ENCODE peak calls at places on chromosomes 6 and 20, in seven cellular contexts. J is breast epithelium, X is transverse colon, E is upper lobe of left lung, S is sigmoid colon, O is spleen, D is stomach. Q is an unnamed sample. For H3K4me1, the result is how much of the 10 kb centered on the place peaks cover.

GRCh38 chr6:52640170-52640569 is 30.7 kb upstream of the TMEM14A start:
- DNase-seq in E (no peak), J (no peak), S (no peak), X (no peak), D (peak), O (no peak), Q (no peak)

GRCh38 chr6:33008944-33009861 is at the start of gene HLA-DOA:
- DNase-seq in J (no peak), E (peak), D (no peak), O (peak), S (no peak), X (no peak), Q (no peak)

GRCh38 chr6:154931741-154932424 is 63.2 kb upstream of the TIAM2 start:
- DNase-seq in O (no peak), E (no peak), S (no peak), J (no peak), D (no peak), X (no peak), Q (no peak)

GRCh38 chr6:5525209-5525608 is 263.9 kb downstream of the FARS2 start:
- DNase-seq in X (no peak), J (no peak), E (no peak), D (no peak), O (no peak), S (no peak), Q (no peak)

GRCh38 chr20:23023621-23024187 is 11.4 kb upstream of the SSTR4 start:
- DNase-seq in S (no peak), O (no peak), D (no peak), E (no peak), J (no peak), X (no peak), Q (no peak)

GRCh38 chr6:106609699-106610098 is 19.6 kb downstream of the RTN4IP1 start:
- DNase-seq in E (no peak), X (peak), D (no peak), S (no peak), J (no peak), O (no peak), Q (no peak)

GRCh38 chr20:20009784-20010253 is 7.3 kb upstream of the NAA20 start:
- DNase-seq in D (no peak), J (no peak), E (no peak), S (no peak), X (no peak), O (no peak), Q (no peak)

GRCh38 chr20:37178839-37179670 is at the start of the genes MROH8 and RPN2:
- DNase-seq in X (peak), E (peak), J (peak), O (peak), S (peak), D (peak), Q (peak)

GRCh38 chr6:125945378-125946141 is 11.0 kb upstream of the HINT3 start:
- DNase-seq in D (no peak), E (no peak), X (no peak), S (no peak), J (no peak), O (no peak), Q (no peak)

GRCh38 chr20:1327241-1327653 is 1.7 kb downstream of the SDCBP2 start:
- DNase-seq in X (peak), J (no peak), E (no peak), S (peak), D (no peak), O (peak), Q (no peak)

GRCh38 chr6:147407571-147407970 is 100.9 kb upstream of the SAMD5 start:
- DNase-seq in S (no peak), O (no peak), X (no peak), E (no peak), J (no peak), D (no peak), Q (no peak)

GRCh38 chr20:2131366-2131765 is 29.7 kb downstream of the STK35 start:
- DNase-seq in S (peak), J (no peak), D (no peak), E (no peak), O (no peak), X (no peak), Q (peak)

GRCh38 chr20:60253471-60253870 is 295.2 kb downstream of the CDH26 start:
- DNase-seq in S (peak), D (no peak), J (no peak), E (peak), X (no peak), O (no peak), Q (no peak)

GRCh38 chr6:11201015-11201414 is 31.5 kb downstream of the NEDD9 start:
- DNase-seq in O (no peak), X (no peak), J (no peak), S (no peak), E (no peak), D (no peak), Q (no peak)

GRCh38 chr6:11650297-11650696 is 112.7 kb downstream of the TMEM170B start:
- DNase-seq in J (no peak), D (no peak), E (no peak), S (no peak), O (no peak), X (no peak), Q (no peak)

GRCh38 chr20:50189681-50190250 is 864 bp upstream of the CEBPB start:
- DNase-seq in E (peak), D (peak), S (no peak), X (peak), J (no peak), O (peak), Q (no peak)

GRCh38 chr6:160261991-160262718 is 3.5 kb upstream of the SLC22A2 start:
- DNase-seq in O (no peak), D (no peak), X (no peak), S (no peak), J (no peak), E (no peak), Q (no peak)

GRCh38 chr20:24816907-24817306 is 132.2 kb upstream of the CST7 start:
- DNase-seq in D (no peak), X (no peak), S (no peak), E (no peak), O (no peak), J (no peak), Q (no peak)

GRCh38 chr6:47048638-47049037 is 6.5 kb upstream of the ADGRF1 start:
- DNase-seq in J (no peak), S (no peak), D (no peak), E (no peak), X (no peak), O (no peak), Q (no peak)

GRCh38 chr6:21850682-21851081 is 257.1 kb downstream of the SOX4 start:
- DNase-seq in D (no peak), X (no peak), S (no peak), J (no peak), E (no peak), O (no peak), Q (no peak)

GRCh38 chr20:54207053-54207742 is 689 bp upstream of the PFDN4 start:
- DNase-seq in E (no peak), X (no peak), S (no peak), D (no peak), J (no peak), O (no peak), Q (no peak)

GRCh38 chr20:11195169-11195568 is 521.4 kb upstream of the JAG1 start:
- DNase-seq in E (peak), X (peak), O (no peak), J (no peak), D (no peak), S (no peak), Q (no peak)

GRCh38 chr20:34350095-34350494 is 13.0 kb upstream of the ITCH start:
- DNase-seq in X (no peak), J (no peak), S (no peak), O (no peak), D (no peak), E (no peak), Q (no peak)

GRCh38 chr6:22296067-22296466 is 769 bp downstream of the PRL start:
- DNase-seq in J (no peak), X (no peak), S (no peak), D (no peak), E (no peak), O (no peak), Q (no peak)

GRCh38 chr6:83270971-83271714 is 78.0 kb downstream of the RWDD2A start:
- DNase-seq in X (no peak), D (no peak), S (no peak), J (no peak), O (no peak), E (no peak), Q (no peak)

GRCh38 chr6:42963855-42964605 is 3.5 kb downstream of the GNMT start:
- DNase-seq in X (peak), O (peak), D (no peak), E (peak), S (no peak), J (no peak), Q (no peak)

GRCh38 chr20:10668677-10669368 is 5.0 kb downstream of the JAG1 start:
- DNase-seq in E (no peak), O (no peak), J (no peak), D (no peak), X (no peak), S (no peak), Q (no peak)

GRCh38 chr6:40552926-40553325 is 34.2 kb downstream of the LRFN2 start:
- DNase-seq in D (no peak), J (no peak), E (no peak), O (peak), X (no peak), S (no peak), Q (no peak)

GRCh38 chr6:81485395-81485794 is 267.1 kb downstream of the TENT5A start:
- DNase-seq in S (no peak), E (no peak), D (no peak), X (no peak), O (no peak), J (no peak), Q (no peak)

GRCh38 chr20:53586640-53587039 is 7.0 kb downstream of the ZNF217 start:
- DNase-seq in D (peak), O (no peak), E (no peak), J (no peak), X (peak), S (no peak), Q (no peak)

GRCh38 chr20:17452441-17452840 is 78.7 kb downstream of the BFSP1 start:
- DNase-seq in J (no peak), E (no peak), O (no peak), D (no peak), X (no peak), S (no peak), Q (no peak)

GRCh38 chr6:139367810-139368321 is 6.6 kb downstream of the CITED2 start:
- DNase-seq in J (no peak), O (no peak), D (no peak), S (no peak), X (no peak), E (no peak), Q (no peak)

GRCh38 chr6:80197474-80197873 is 91.0 kb downstream of the BCKDHB start:
- DNase-seq in E (no peak), S (no peak), D (no peak), X (no peak), O (no peak), J (no peak), Q (no peak)

GRCh38 chr6:88074791-88075190 is 27.1 kb downstream of the SPACA1 start:
- DNase-seq in X (no peak), S (no peak), E (no peak), O (no peak), D (no peak), J (no peak), Q (no peak)

GRCh38 chr6:156776470-156776840 is 723 bp upstream of the ARID1B start:
- DNase-seq in E (no peak), X (no peak), O (no peak), S (no peak), D (no peak), J (no peak), Q (peak)
- TF ChIP-seq POLR2AphosphoS5 in E (no peak), X (no peak), O (no peak), S (peak), D (no peak), J (peak), Q (no peak)

GRCh38 chr6:50249493-50249892 is 199.8 kb upstream of the DEFB112 start:
- DNase-seq in X (no peak), J (no peak), D (no peak), S (no peak), O (no peak), E (no peak), Q (no peak)
- H3K4me1 ChIP-seq in X (under half), J (under half), D (under half), S (under half), O (under half), E (under half), Q (under half)

GRCh38 chr6:36734486-36735060 is 36.9 kb downstream of the RAB44 start:
- DNase-seq in X (no peak), J (no peak), O (peak), E (no peak), D (no peak), S (no peak), Q (no peak)
- H3K4me3 ChIP-seq in X (no peak), J (peak), O (no peak), E (peak), D (peak), S (peak), Q (no peak)

GRCh38 chr6:31901415-31901952 is 402 bp downstream of the ZBTB12 start:
- DNase-seq in D (peak), J (no peak), E (peak), S (peak), X (peak), O (peak), Q (no peak)

GRCh38 chr6:31900917-31901414 is 920 bp downstream of the ZBTB12 start:
- DNase-seq in J (no peak), O (peak), E (no peak), X (peak), S (no peak), D (no peak), Q (no peak)

GRCh38 chr6:31899882-31900722 is 1.8 kb downstream of the ZBTB12 start:
- DNase-seq in E (peak), J (no peak), X (no peak), D (no peak), S (no peak), O (peak), Q (no peak)

GRCh38 chr6:31903957-31904356 is 2.1 kb upstream of the ZBTB12 start:
- DNase-seq in E (no peak), O (no peak), J (no peak), S (no peak), D (no peak), X (no peak), Q (no peak)

DNA sequence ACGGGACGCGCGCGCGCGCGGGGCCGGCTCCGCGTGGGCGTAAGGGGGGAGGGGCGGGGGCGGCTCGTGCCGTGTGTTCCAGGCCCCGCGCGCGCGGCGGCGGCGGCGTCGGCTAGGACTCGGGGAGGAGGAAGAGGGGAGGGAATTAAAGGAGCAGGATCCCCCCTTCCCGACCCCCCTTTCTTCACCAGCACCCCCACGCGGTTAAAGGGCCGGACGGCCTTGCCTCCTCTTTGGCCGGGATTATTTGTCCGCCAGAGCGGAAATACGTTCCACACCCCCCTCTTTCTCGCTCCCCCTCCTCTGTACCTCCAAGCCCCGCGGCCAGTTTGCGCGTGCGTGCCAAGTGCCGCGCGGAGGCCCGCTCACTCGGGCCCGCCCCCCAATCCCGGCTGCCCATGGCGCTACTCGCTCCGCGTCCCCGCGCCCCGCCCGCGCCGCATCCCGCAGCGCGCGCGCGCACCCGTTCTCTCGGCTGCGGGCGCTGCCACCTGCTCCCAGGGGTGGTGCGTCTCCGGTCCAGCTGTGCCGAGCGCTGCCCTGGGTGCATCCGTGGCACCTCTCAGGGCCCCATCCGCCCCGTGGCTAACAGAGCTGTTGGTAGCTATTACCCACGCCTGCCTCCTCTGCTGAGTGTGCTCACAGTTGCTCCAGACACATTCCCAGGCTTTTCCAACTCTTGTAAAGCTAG is at the start of gene ZBTB12:
- DNase-seq in D (peak), X (peak), J (peak), S (peak), E (peak), O (peak), Q (peak)
- TF ChIP-seq POLR2AphosphoS5 in D (peak), X (peak), J (peak), S (peak), E (peak), O (peak), Q (peak)

GRCh38 chr6:30682181-30683117 is 4.0 kb downstream of the PPP1R18 start:
- DNase-seq in E (peak), D (peak), O (peak), S (peak), J (no peak), X (peak), Q (peak)
- H3K4me1 ChIP-seq in E (under half), D (half or more), O (half or more), S (under half), J (under half), X (under half), Q (under half)

GRCh38 chr20:40922865-40923264 is 105.8 kb upstream of the TOP1 start:
- DNase-seq in D (no peak), J (no peak), O (no peak), S (no peak), X (no peak), E (no peak), Q (no peak)
- H3K4me3 ChIP-seq in D (no peak), J (no peak), O (no peak), S (no peak), X (no peak), E (no peak), Q (no peak)

DNA sequence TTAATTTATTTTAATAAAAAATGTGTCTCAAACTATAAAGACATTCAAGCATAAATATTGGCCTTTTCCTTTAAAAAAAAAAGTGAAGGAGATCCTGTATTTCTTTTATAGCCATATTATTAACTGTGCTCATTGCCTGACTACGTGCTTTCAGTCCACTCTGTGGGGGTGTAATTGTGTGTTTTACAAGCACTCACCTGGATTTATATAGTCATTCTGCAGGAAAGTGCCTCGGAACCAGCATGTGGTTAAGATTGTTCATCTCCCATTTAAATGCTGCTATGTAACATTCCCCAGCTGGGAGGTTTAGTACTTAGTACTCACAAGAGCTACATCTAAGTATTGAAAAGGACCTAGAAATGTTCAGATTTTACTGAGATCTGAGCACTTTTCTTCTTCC is 47.9 kb upstream of the SLC22A16 start:
- DNase-seq in O (no peak), E (no peak), J (no peak), D (no peak), S (no peak), X (no peak), Q (no peak)
- TF ChIP-seq POLR2AphosphoS5 in O (no peak), E (no peak), J (no peak), D (no peak), S (no peak), X (no peak), Q (no peak)

DNA sequence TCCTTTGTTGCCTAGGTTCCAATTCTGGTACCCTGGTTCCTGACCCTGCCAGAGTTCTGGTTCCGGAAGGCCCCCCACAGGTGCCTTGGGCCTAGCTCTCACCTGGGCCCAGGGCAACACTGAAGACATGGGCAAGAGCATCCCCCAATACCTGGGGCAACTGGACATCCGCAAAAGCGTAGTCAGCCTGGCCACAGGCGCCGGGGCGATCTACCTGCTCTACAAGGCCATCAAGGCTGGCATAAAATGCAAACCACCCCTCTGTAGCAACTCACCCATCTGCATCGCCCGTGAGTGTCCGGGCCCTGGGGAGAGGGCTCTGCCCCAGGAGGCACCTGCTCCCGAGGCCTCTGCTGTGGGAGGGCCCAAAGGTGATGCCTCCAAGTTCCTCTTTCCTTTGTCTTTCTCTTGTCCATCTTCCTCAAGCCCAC is at the start of gene ARMC12:
- DNase-seq in J (no peak), X (no peak), E (no peak), O (peak), S (peak), D (no peak), Q (no peak)
- H3K4me1 ChIP-seq in J (under half), X (half or more), E (under half), O (half or more), S (under half), D (half or more), Q (under half)

GRCh38 chr20:39480644-39481043 is 518.5 kb downstream of the DHX35 start:
- DNase-seq in S (no peak), J (no peak), D (no peak), O (no peak), E (no peak), X (no peak), Q (no peak)
- H3K4me3 ChIP-seq in S (no peak), J (no peak), D (no peak), O (no peak), E (no peak), X (no peak), Q (no peak)